ENCODE peak calls at places on chromosomes 3 and 15, in four cellular contexts. Y is GM23338, A is GM10248, R is B cell. B is an unnamed sample.

GRCh38 chr3:43951813-43952212 is 261.1 kb downstream of the ABHD5 start:
- DNase-seq in Y (no peak), A (no peak), R (no peak), B (no peak)

GRCh38 chr3:188720636-188721035 is 451.1 kb upstream of the TPRG1 start:
- DNase-seq in Y (no peak), A (no peak), R (no peak), B (no peak)

GRCh38 chr3:158313344-158313927 is 203.5 kb downstream of the RSRC1 start:
- DNase-seq in Y (peak; percentile 55), A (peak; percentile 27), R (peak; percentile 6), B (peak; percentile 7)

GRCh38 chr3:139355937-139356336 is 12.1 kb downstream of the MRPS22 start:
- DNase-seq in Y (no peak), A (no peak), R (no peak), B (no peak)

GRCh38 chr15:63050737-63051700 is 8.5 kb downstream of the TPM1 start:
- DNase-seq in Y (peak; percentile 18), A (no peak), R (no peak), B (no peak)

GRCh38 chr3:33278106-33278672 is 947 bp downstream of the FBXL2 start:
- DNase-seq in Y (peak; percentile 21), A (no peak), R (no peak), B (no peak)

GRCh38 chr3:187739125-187739560 is 6.1 kb downstream of the BCL6 start:
- DNase-seq in Y (peak; percentile 43), A (no peak), R (no peak), B (no peak)

GRCh38 chr15:85828026-85828597 is 33.4 kb upstream of the KLHL25 start:
- DNase-seq in Y (no peak), A (no peak), R (no peak), B (no peak)

GRCh38 chr3:132981746-132982145 is 56.4 kb upstream of the TMEM108 start:
- DNase-seq in Y (peak; percentile 18), A (no peak), R (no peak), B (no peak)

GRCh38 chr3:15535757-15536156 is 14.3 kb upstream of the COLQ start:
- DNase-seq in Y (no peak), A (peak; percentile 45), R (no peak), B (no peak)

GRCh38 chr3:56762718-56763117 is 39.0 kb downstream of the ARHGEF3 start:
- DNase-seq in Y (no peak), A (no peak), R (no peak), B (no peak)

GRCh38 chr15:37771462-37771861 is 163.0 kb upstream of the TMCO5A start:
- DNase-seq in Y (no peak), A (no peak), R (no peak), B (no peak)

GRCh38 chr3:131405411-131405810 is 23.8 kb downstream of the NUDT16 start:
- DNase-seq in Y (no peak), A (no peak), R (no peak), B (no peak)

GRCh38 chr3:183253364-183253960 is 409 bp downstream of the B3GNT5 start:
- DNase-seq in Y (no peak), A (peak; percentile 24), R (no peak), B (no peak)

GRCh38 chr3:195226900-195227447 is 44.0 kb downstream of the XXYLT1 start:
- DNase-seq in Y (peak; percentile 45), A (no peak), R (no peak), B (no peak)

GRCh38 chr3:170809021-170809974 is 60.7 kb downstream of the RPL22L1 start:
- DNase-seq in Y (peak; percentile 85), A (peak; percentile 24), R (peak; percentile 18), B (peak; percentile 7)

GRCh38 chr3:30611613-30612421 is 5.4 kb downstream of the TGFBR2 start:
- DNase-seq in Y (no peak), A (no peak), R (no peak), B (no peak)

GRCh38 chr15:26841941-26842340 is 24.9 kb upstream of the GABRA5 start:
- DNase-seq in Y (peak; percentile 38), A (no peak), R (no peak), B (no peak)

GRCh38 chr3:66035763-66036477 is 2.8 kb downstream of the MAGI1 start:
- DNase-seq in Y (peak; percentile 86), A (no peak), R (no peak), B (no peak)

GRCh38 chr15:42832577-42832976 is 88.0 kb downstream of the TTBK2 start:
- DNase-seq in Y (no peak), A (no peak), R (no peak), B (no peak)

GRCh38 chr3:140128217-140129137 is 193.5 kb downstream of the CLSTN2 start:
- DNase-seq in Y (peak; percentile 81), A (peak; percentile 31), R (no peak), B (no peak)

GRCh38 chr3:127038923-127039581 is 56.1 kb downstream of the PLXNA1 start:
- DNase-seq in Y (no peak), A (no peak), R (no peak), B (no peak)

GRCh38 chr3:50542177-50543034 is 25.1 kb downstream of the C3orf18 start:
- DNase-seq in Y (peak; percentile 88), A (peak; percentile 85), R (peak; percentile 73), B (no peak)

GRCh38 chr3:141605883-141606282 is 119.1 kb downstream of the RASA2 start:
- DNase-seq in Y (no peak), A (no peak), R (no peak), B (no peak)

GRCh38 chr15:81074773-81075172 is 59.3 kb upstream of the CFAP161 start:
- DNase-seq in Y (no peak), A (no peak), R (no peak), B (no peak)

GRCh38 chr3:15096026-15096425 is 2.9 kb downstream of the RBSN start:
- DNase-seq in Y (no peak), A (no peak), R (no peak), B (no peak)

GRCh38 chr15:92231461-92231860 is 162.2 kb upstream of the ST8SIA2 start:
- DNase-seq in Y (no peak), A (no peak), R (no peak), B (no peak)

GRCh38 chr3:66133050-66133757 is 87.6 kb upstream of the SLC25A26 start:
- DNase-seq in Y (no peak), A (no peak), R (no peak), B (no peak)

GRCh38 chr3:183857863-183858262 is 26.8 kb downstream of the PARL start:
- DNase-seq in Y (no peak), A (no peak), R (no peak), B (no peak)

GRCh38 chr3:13088020-13089006 is 15.1 kb upstream of the IQSEC1 start:
- DNase-seq in Y (no peak), A (peak; percentile 70), R (peak; percentile 80), B (no peak)

GRCh38 chr3:162487138-162487537 is 990.5 kb downstream of the OTOL1 start:
- DNase-seq in Y (no peak), A (no peak), R (no peak), B (no peak)

GRCh38 chr3:17811633-17812032 is 69.2 kb upstream of the TBC1D5 start:
- DNase-seq in Y (no peak), A (no peak), R (no peak), B (no peak)

GRCh38 chr3:170420307-170420821 is 1.7 kb downstream of the CLDN11 start:
- DNase-seq in Y (peak; percentile 68), A (no peak), R (no peak), B (no peak)

GRCh38 chr3:106331636-106332035 is 462.8 kb upstream of the CBLB start:
- DNase-seq in Y (no peak), A (no peak), R (no peak), B (no peak)

GRCh38 chr3:165283328-165283727 is 87.1 kb upstream of the SLITRK3 start:
- DNase-seq in Y (peak; percentile 4), A (no peak), R (no peak), B (no peak)

GRCh38 chr3:119891944-119892721 is 110.2 kb downstream of the NR1I2 start:
- DNase-seq in Y (peak; percentile 88), A (peak; percentile 19), R (peak; percentile 64), B (peak; percentile 33)

GRCh38 chr3:425094-425493 is 228.5 kb downstream of the CHL1 start:
- DNase-seq in Y (no peak), A (no peak), R (no peak), B (no peak)

GRCh38 chr3:134425943-134426342 is 51.7 kb upstream of the AMOTL2 start:
- DNase-seq in Y (no peak), A (no peak), R (no peak), B (no peak)

GRCh38 chr3:160653514-160653913 is 23.4 kb upstream of the ARL14 start:
- DNase-seq in Y (no peak), A (no peak), R (no peak), B (no peak)
- TF ChIP-seq CTCF in Y (no peak), A (peak; percentile 19), R (no peak), B (no peak)

GRCh38 chr15:45666119-45666875 is 31.5 kb downstream of the SQOR start:
- DNase-seq in Y (no peak), A (no peak), R (no peak), B (no peak)
- TF ChIP-seq CTCF in Y (peak; percentile 24), A (no peak), R (no peak), B (no peak)

DNA sequence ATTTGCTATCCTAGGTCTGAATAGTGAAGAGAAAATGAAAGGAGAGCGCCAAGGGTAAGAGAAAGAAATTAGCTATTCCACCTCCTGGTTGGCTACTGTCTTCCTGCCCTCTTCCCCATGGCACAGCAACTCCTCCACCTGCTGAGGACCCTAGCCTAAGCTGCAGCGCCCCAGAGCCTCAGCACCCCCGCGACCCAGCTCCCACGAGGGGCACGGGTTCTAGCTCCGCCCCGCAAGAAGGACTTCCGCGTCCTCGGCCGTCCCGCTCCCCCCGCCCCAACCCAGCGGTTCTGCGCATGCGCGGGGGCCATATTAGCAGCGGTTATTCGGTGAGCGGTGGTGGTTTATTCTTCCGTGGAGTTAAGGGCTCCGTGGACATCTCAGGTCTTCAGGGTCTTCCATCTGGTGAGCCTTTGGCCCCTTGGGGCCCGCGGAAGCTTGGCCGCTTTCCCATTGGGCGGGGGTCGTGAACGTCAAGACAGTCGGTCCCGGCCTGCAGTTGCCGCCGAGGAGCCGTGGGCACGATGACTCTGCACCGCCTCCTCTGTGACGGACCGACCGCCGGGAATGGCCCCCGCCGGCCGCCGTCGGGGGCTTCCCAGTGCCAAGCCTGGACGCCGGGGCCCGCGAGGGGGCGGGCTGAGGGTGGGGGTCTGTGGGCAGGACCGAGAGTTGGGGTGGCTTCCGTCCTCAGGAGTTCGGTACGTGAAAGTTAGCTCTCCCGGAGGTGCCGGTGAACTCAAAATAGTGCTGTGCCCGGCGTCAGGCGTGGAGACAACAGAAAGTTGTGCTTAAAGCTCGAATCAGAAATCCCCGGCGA is at the start of gene PSMA4:
- DNase-seq in Y (peak; percentile 89), A (peak; percentile 96), R (peak; percentile 96), B (peak; percentile 69)
- TF ChIP-seq CTCF in Y (no peak), A (no peak), R (peak; percentile 38), B (no peak)

GRCh38 chr3:123169492-123169929 is 32.2 kb upstream of the SEC22A start:
- DNase-seq in Y (peak; percentile 11), A (no peak), R (no peak), B (no peak)
- TF ChIP-seq CTCF in Y (no peak), A (no peak), R (no peak), B (no peak)

GRCh38 chr3:47824541-47825473 is 21.9 kb downstream of the DHX30 start:
- DNase-seq in Y (peak; percentile 93), A (peak; percentile 96), R (peak; percentile 90), B (peak; percentile 34)
- TF ChIP-seq CTCF in Y (peak; percentile 61), A (peak; percentile 96), R (peak; percentile 84), B (peak; percentile 78)

GRCh38 chr3:69710153-69710977 is 28.9 kb upstream of the MITF start:
- DNase-seq in Y (no peak), A (no peak), R (no peak), B (no peak)
- TF ChIP-seq CTCF in Y (no peak), A (no peak), R (no peak), B (no peak)

GRCh38 chr15:97600190-97600589 is 360.3 kb upstream of the ARRDC4 start:
- DNase-seq in Y (no peak), A (no peak), R (no peak), B (no peak)
- TF ChIP-seq CTCF in Y (no peak), A (no peak), R (no peak), B (no peak)